ENCODE peak calls at places on chromosome 9, in four cellular contexts. One of them, this sample, is unnamed.
A peak's percentile ranks its signal among the peaks of the same experiment; 100 is the strongest.

GRCh38 chr9:88593537-88594185 is 58.7 kb downstream of the NXNL2 start:
- DNase-seq in progenitor cell of endocrine pancreas: no peak
- DNase-seq in GM10248: peak; percentile 60
- DNase-seq in body of pancreas: peak; percentile 54
- DNase-seq in this sample: no peak

GRCh38 chr9:127683723-127684122 is 23.1 kb upstream of the CFAP157 start:
- DNase-seq in body of pancreas: no peak
- DNase-seq in progenitor cell of endocrine pancreas: no peak
- DNase-seq in GM10248: no peak
- DNase-seq in this sample: no peak

GRCh38 chr9:105421154-105421553 is 26.7 kb upstream of the FSD1L start:
- DNase-seq in GM10248: no peak
- DNase-seq in progenitor cell of endocrine pancreas: no peak
- DNase-seq in body of pancreas: no peak
- DNase-seq in this sample: no peak

GRCh38 chr9:34610434-34611206 is 1.3 kb downstream of the RPP25L start:
- DNase-seq in progenitor cell of endocrine pancreas: no peak
- DNase-seq in body of pancreas: no peak
- DNase-seq in GM10248: no peak
- DNase-seq in this sample: no peak

GRCh38 chr9:112037281-112038016 is 137.6 kb downstream of the SUSD1 start:
- DNase-seq in body of pancreas: no peak
- DNase-seq in GM10248: peak; percentile 52
- DNase-seq in progenitor cell of endocrine pancreas: no peak
- DNase-seq in this sample: no peak

GRCh38 chr9:37364751-37365360 is 57.6 kb upstream of the GRHPR start:
- DNase-seq in body of pancreas: no peak
- DNase-seq in progenitor cell of endocrine pancreas: no peak
- DNase-seq in GM10248: no peak
- DNase-seq in this sample: no peak

GRCh38 chr9:75921403-75922127 is 31.1 kb downstream of the PCSK5 start:
- DNase-seq in GM10248: no peak
- DNase-seq in progenitor cell of endocrine pancreas: no peak
- DNase-seq in body of pancreas: no peak
- DNase-seq in this sample: no peak

GRCh38 chr9:36136277-36136893 is at the start of gene GLIPR2:
- DNase-seq in progenitor cell of endocrine pancreas: peak; percentile 47
- DNase-seq in GM10248: peak; percentile 95
- DNase-seq in body of pancreas: peak; percentile 66
- DNase-seq in this sample: peak; percentile 78

GRCh38 chr9:97983524-97984187 is 515 bp downstream of the ANP32B start:
- DNase-seq in GM10248: peak; percentile 60
- DNase-seq in progenitor cell of endocrine pancreas: peak; percentile 30
- DNase-seq in body of pancreas: peak; percentile 49
- DNase-seq in this sample: no peak

GRCh38 chr9:114666841-114667240 is 9.2 kb upstream of the TEX53 start:
- DNase-seq in body of pancreas: no peak
- DNase-seq in progenitor cell of endocrine pancreas: no peak
- DNase-seq in GM10248: no peak
- DNase-seq in this sample: no peak

GRCh38 chr9:88280816-88281382 is 107.3 kb upstream of the SPIN1 start:
- DNase-seq in body of pancreas: no peak
- DNase-seq in progenitor cell of endocrine pancreas: no peak
- DNase-seq in GM10248: no peak
- DNase-seq in this sample: no peak

GRCh38 chr9:135051316-135052038 is 36.0 kb upstream of the OLFM1 start:
- DNase-seq in body of pancreas: no peak
- DNase-seq in GM10248: no peak
- DNase-seq in progenitor cell of endocrine pancreas: no peak
- DNase-seq in this sample: no peak

GRCh38 chr9:99169982-99170761 is 51.6 kb downstream of the ALG2 start:
- DNase-seq in body of pancreas: no peak
- DNase-seq in GM10248: no peak
- DNase-seq in progenitor cell of endocrine pancreas: no peak
- DNase-seq in this sample: no peak

GRCh38 chr9:133944746-133945135 is 47.4 kb downstream of the VAV2 start:
- DNase-seq in GM10248: no peak
- DNase-seq in progenitor cell of endocrine pancreas: no peak
- DNase-seq in body of pancreas: peak; percentile 89
- DNase-seq in this sample: peak; percentile 43

GRCh38 chr9:86944974-86945867 is 2.1 kb downstream of the GAS1 start:
- DNase-seq in body of pancreas: peak; percentile 47
- DNase-seq in progenitor cell of endocrine pancreas: no peak
- DNase-seq in GM10248: no peak
- DNase-seq in this sample: no peak

GRCh38 chr9:112061152-112061740 is 113.9 kb downstream of the SUSD1 start:
- DNase-seq in body of pancreas: peak; percentile 49
- DNase-seq in GM10248: peak; percentile 72
- DNase-seq in progenitor cell of endocrine pancreas: no peak
- DNase-seq in this sample: peak; percentile 92

GRCh38 chr9:95864852-95865580 is 10.5 kb upstream of the ERCC6L2 start:
- DNase-seq in body of pancreas: no peak
- DNase-seq in GM10248: no peak
- DNase-seq in progenitor cell of endocrine pancreas: no peak
- DNase-seq in this sample: no peak

GRCh38 chr9:121720992-121721350 is 69.5 kb downstream of the DAB2IP start:
- DNase-seq in progenitor cell of endocrine pancreas: no peak
- DNase-seq in body of pancreas: no peak
- DNase-seq in GM10248: no peak
- DNase-seq in this sample: no peak
- TF ChIP-seq CTCF in progenitor cell of endocrine pancreas: no peak
- TF ChIP-seq CTCF in body of pancreas: no peak
- TF ChIP-seq CTCF in GM10248: no peak
- TF ChIP-seq CTCF in this sample: no peak

DNA sequence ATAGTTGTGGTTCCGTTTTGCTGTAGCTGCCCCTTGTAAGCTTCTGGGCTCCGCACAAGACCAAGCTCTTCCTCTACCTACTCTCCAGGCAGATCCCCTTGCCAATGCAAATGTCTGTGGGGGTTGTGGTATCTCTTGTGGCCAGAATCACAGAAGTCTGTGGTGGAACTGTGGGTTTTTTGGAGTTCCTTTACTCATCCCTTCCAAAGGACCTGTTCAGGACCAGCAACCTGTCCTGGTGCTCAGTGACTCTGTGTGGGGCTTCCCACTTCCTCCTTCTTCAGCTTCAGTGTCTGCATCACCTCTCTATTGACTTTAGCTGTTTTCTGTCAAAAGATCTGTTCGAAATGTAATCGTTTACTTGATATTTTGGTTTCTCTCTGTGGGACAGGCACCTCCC is 441.3 kb upstream of the ADAMTSL1 start:
- DNase-seq in body of pancreas: no peak
- DNase-seq in GM10248: no peak
- DNase-seq in progenitor cell of endocrine pancreas: no peak
- DNase-seq in this sample: no peak
- TF ChIP-seq CTCF in body of pancreas: no peak
- TF ChIP-seq CTCF in GM10248: no peak
- TF ChIP-seq CTCF in progenitor cell of endocrine pancreas: no peak
- TF ChIP-seq CTCF in this sample: no peak

DNA sequence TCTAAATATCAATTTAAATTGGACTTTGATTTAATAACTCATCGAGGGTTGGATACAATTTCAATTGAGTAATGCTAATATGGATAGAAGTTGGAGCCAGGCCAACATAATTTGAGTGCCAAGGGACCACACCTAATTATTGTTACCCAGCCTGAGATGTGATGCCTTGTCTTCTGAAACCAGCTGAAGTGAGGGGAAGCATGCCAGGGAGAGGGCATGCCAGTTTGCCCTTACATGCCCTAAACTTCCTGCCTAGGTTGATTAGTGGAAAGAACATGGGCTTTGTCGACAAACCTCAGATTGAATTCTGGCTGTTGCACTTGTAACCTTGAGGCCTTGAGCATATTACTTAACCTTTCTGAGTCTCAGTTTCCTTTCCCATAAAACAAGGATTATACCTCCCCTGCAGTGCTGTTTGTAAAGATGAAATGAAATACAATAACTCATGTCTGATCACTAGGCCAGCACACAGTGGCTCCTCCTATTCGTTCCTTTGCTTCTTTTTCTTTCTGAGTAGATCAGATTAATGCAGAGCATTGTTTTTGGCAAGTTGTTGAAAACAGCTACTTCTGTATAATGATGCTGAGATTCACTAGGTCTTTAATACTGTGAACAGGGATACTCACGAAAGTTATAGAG is 412.8 kb downstream of the TLE4 start:
- DNase-seq in GM10248: no peak
- DNase-seq in body of pancreas: no peak
- DNase-seq in progenitor cell of endocrine pancreas: no peak
- DNase-seq in this sample: no peak
- TF ChIP-seq CTCF in GM10248: no peak
- TF ChIP-seq CTCF in body of pancreas: no peak
- TF ChIP-seq CTCF in progenitor cell of endocrine pancreas: no peak
- TF ChIP-seq CTCF in this sample: no peak

DNA sequence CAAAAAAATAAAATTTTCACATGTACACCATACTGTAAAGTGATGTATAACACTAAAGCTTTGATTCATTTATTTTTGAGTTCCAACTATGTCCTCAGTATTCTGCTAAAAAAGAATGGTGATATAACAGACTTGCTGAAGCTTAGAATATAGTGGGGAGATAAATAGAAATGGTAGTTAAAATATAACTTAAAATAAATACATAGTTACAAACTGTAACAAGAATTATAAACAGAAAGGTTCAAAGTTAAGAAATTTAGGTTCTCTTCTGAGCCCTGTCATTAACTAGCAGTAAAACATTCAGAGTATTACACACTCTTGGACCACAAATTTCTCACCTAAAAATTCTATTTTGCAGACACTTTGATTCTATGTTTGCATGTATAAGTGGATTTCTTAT is 392.1 kb downstream of the ANXA1 start:
- DNase-seq in progenitor cell of endocrine pancreas: no peak
- DNase-seq in GM10248: no peak
- DNase-seq in body of pancreas: no peak
- DNase-seq in this sample: no peak
- TF ChIP-seq CTCF in progenitor cell of endocrine pancreas: no peak
- TF ChIP-seq CTCF in GM10248: no peak
- TF ChIP-seq CTCF in body of pancreas: no peak
- TF ChIP-seq CTCF in this sample: no peak

DNA sequence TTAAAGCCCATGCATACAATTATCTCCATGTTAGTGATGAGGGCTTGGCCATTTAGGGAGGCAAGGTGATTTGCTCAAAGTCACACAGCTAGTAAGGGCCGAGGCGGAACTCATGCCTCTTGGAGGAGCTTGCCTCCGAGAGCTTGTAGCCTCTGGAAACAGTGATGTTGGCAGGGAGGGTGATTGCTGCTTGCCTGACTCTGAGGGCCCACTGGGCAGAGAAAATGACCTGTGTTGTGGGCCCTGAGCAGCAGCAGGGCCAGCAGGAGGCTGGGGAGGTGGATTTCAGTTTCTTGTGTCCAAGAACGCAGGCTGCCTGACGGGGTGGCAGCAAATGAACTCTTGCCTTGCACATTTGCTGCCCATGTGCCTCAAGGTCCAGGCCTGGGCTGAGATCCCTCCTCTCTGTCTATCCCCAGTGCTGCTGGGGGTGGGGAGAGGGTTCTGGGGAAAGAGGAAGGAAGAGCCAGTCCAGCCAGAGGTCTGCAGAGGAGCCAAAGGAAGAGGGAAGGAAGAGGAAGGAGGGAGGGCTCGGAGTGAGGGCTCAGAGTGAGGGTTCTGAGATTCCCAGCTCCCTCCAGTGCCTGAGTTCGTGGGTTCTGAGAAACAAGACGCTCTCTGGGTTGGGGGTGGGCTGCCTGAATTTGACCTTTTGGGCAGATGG is 16.2 kb upstream of the PTGS1 start:
- DNase-seq in body of pancreas: no peak
- DNase-seq in progenitor cell of endocrine pancreas: no peak
- DNase-seq in GM10248: no peak
- DNase-seq in this sample: no peak
- TF ChIP-seq CTCF in body of pancreas: no peak
- TF ChIP-seq CTCF in progenitor cell of endocrine pancreas: no peak
- TF ChIP-seq CTCF in GM10248: no peak
- TF ChIP-seq CTCF in this sample: no peak

GRCh38 chr9:90839183-90839582 is 37.6 kb downstream of the SYK start:
- DNase-seq in GM10248: no peak
- DNase-seq in progenitor cell of endocrine pancreas: no peak
- DNase-seq in body of pancreas: no peak
- DNase-seq in this sample: no peak

GRCh38 chr9:90835206-90835605 is 33.6 kb downstream of the SYK start:
- DNase-seq in body of pancreas: no peak
- DNase-seq in GM10248: no peak
- DNase-seq in progenitor cell of endocrine pancreas: no peak
- DNase-seq in this sample: no peak

GRCh38 chr9:90838761-90839160 is 37.1 kb downstream of the SYK start:
- DNase-seq in GM10248: no peak
- DNase-seq in body of pancreas: no peak
- DNase-seq in progenitor cell of endocrine pancreas: no peak
- DNase-seq in this sample: no peak

GRCh38 chr9:90836396-90837080 is 34.9 kb downstream of the SYK start:
- DNase-seq in body of pancreas: no peak
- DNase-seq in GM10248: no peak
- DNase-seq in progenitor cell of endocrine pancreas: no peak
- DNase-seq in this sample: no peak

DNA sequence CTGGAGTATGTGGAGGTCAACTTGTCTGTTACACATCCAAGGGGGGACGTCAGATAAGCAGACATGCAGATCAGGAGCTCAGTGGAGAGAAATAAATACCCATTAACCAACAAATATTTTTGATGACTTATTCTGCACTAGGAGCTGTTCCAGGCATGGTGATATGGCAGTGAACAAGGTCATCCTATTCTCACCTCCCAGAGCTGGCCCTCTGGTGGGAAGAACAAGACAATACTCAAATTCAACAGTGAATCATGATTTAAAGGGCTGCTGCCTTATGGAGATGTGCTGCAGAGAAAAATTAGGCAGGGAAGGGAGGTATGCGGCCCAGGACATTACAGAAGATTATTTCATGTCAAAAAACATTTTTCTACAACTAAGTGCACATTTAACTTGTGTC is 36.5 kb downstream of the SYK start:
- DNase-seq in progenitor cell of endocrine pancreas: no peak
- DNase-seq in body of pancreas: no peak
- DNase-seq in GM10248: no peak
- DNase-seq in this sample: no peak
- TF ChIP-seq CTCF in progenitor cell of endocrine pancreas: peak; percentile 26
- TF ChIP-seq CTCF in body of pancreas: no peak
- TF ChIP-seq CTCF in GM10248: peak; percentile 18
- TF ChIP-seq CTCF in this sample: peak; percentile 15

DNA sequence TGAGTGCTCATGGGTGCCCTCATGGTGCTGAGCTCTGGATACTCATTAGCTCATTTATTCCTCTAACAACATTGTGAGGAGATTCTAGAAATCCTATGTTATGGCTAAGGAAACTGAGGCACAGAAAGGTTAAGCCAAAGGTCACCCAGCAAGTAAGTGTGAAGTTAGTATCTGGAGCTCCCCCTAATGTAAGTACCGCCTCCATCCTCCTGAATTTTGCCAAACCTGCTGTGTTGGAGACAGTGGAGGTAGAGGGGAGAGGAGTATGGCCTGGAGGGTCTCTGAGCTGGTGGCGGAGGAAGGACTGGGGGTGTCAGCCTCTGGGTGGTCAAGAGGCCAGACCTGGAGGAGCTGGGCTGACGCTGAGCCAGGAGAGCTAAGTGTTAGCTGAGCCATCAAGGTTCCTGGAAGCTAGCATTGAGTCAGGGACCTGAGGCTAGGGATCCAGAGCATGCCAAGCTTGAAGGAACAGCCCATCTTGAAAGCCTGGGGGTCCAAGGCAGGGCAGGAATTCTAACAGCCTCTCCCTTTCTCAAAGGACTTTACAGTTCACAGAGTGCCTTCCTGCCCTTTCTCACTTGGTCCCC is 114.8 kb downstream of the RGS3 start:
- DNase-seq in progenitor cell of endocrine pancreas: no peak
- DNase-seq in body of pancreas: no peak
- DNase-seq in GM10248: no peak
- DNase-seq in this sample: no peak
- TF ChIP-seq CTCF in progenitor cell of endocrine pancreas: no peak
- TF ChIP-seq CTCF in body of pancreas: no peak
- TF ChIP-seq CTCF in GM10248: peak; percentile 18
- TF ChIP-seq CTCF in this sample: no peak

GRCh38 chr9:70510157-70510770 is 95.8 kb upstream of the KLF9 start:
- DNase-seq in body of pancreas: peak; percentile 41
- DNase-seq in GM10248: peak; percentile 17
- DNase-seq in progenitor cell of endocrine pancreas: peak; percentile 17
- DNase-seq in this sample: no peak
- TF ChIP-seq CTCF in body of pancreas: peak; percentile 45
- TF ChIP-seq CTCF in GM10248: peak; percentile 27
- TF ChIP-seq CTCF in progenitor cell of endocrine pancreas: peak; percentile 60
- TF ChIP-seq CTCF in this sample: peak; percentile 59

This sample was measured in CD14-positive monocyte.